ENCODE peak calls at places on chromosomes 2 and 18, in four cellular contexts. One of them, this sample, is unnamed.

GRCh38 chr18:45106331-45106774 is 425.7 kb downstream of the SETBP1 start:
- DNase-seq in OCI-LY7: peak; percentile 76
- DNase-seq in CD8-positive, alpha-beta memory T cell: no peak
- DNase-seq in transverse colon: peak; percentile 37
- DNase-seq in this sample: no peak

GRCh38 chr2:158025263-158025996 is 76.2 kb upstream of the UPP2 start:
- DNase-seq in transverse colon: no peak
- DNase-seq in OCI-LY7: no peak
- DNase-seq in CD8-positive, alpha-beta memory T cell: no peak
- DNase-seq in this sample: no peak

GRCh38 chr2:205914198-205914597 is 171.8 kb downstream of the INO80D start:
- DNase-seq in transverse colon: no peak
- DNase-seq in OCI-LY7: no peak
- DNase-seq in CD8-positive, alpha-beta memory T cell: no peak
- DNase-seq in this sample: no peak

GRCh38 chr2:99710720-99711612 is 221.1 kb upstream of the REV1 start:
- DNase-seq in CD8-positive, alpha-beta memory T cell: no peak
- DNase-seq in OCI-LY7: no peak
- DNase-seq in transverse colon: no peak
- DNase-seq in this sample: no peak

GRCh38 chr2:240431663-240432424 is 3.6 kb upstream of the GPC1 start:
- DNase-seq in transverse colon: peak; percentile 5
- DNase-seq in CD8-positive, alpha-beta memory T cell: peak; percentile 0
- DNase-seq in OCI-LY7: no peak
- DNase-seq in this sample: no peak

GRCh38 chr2:19120941-19121750 is 237.3 kb downstream of the OSR1 start:
- DNase-seq in CD8-positive, alpha-beta memory T cell: no peak
- DNase-seq in transverse colon: no peak
- DNase-seq in OCI-LY7: no peak
- DNase-seq in this sample: no peak

GRCh38 chr2:85444629-85445028 is 26.1 kb downstream of the SH2D6 start:
- DNase-seq in OCI-LY7: no peak
- DNase-seq in transverse colon: no peak
- DNase-seq in CD8-positive, alpha-beta memory T cell: no peak
- DNase-seq in this sample: no peak

GRCh38 chr2:241947876-241948275 is 78.3 kb downstream of the RTP5 start:
- DNase-seq in OCI-LY7: no peak
- DNase-seq in transverse colon: no peak
- DNase-seq in CD8-positive, alpha-beta memory T cell: no peak
- DNase-seq in this sample: no peak

GRCh38 chr18:79395761-79396404 is at the start of gene NFATC1:
- DNase-seq in OCI-LY7: peak; percentile 61
- DNase-seq in CD8-positive, alpha-beta memory T cell: peak; percentile 59
- DNase-seq in transverse colon: peak; percentile 67
- DNase-seq in this sample: peak; percentile 64

GRCh38 chr2:677056-677949 is at the start of gene TMEM18:
- DNase-seq in transverse colon: peak; percentile 94
- DNase-seq in CD8-positive, alpha-beta memory T cell: peak; percentile 79
- DNase-seq in OCI-LY7: peak; percentile 99
- DNase-seq in this sample: peak; percentile 94

GRCh38 chr2:241151934-241152660 is 1.8 kb downstream of the PPP1R7 start:
- DNase-seq in CD8-positive, alpha-beta memory T cell: no peak
- DNase-seq in OCI-LY7: no peak
- DNase-seq in transverse colon: no peak
- DNase-seq in this sample: no peak

GRCh38 chr2:64369706-64370105 is 84.3 kb upstream of the LGALSL start:
- DNase-seq in transverse colon: no peak
- DNase-seq in CD8-positive, alpha-beta memory T cell: no peak
- DNase-seq in OCI-LY7: no peak
- DNase-seq in this sample: no peak

GRCh38 chr2:8315766-8316165 is 366.1 kb upstream of the ID2 start:
- DNase-seq in CD8-positive, alpha-beta memory T cell: no peak
- DNase-seq in OCI-LY7: no peak
- DNase-seq in transverse colon: no peak
- DNase-seq in this sample: no peak

GRCh38 chr18:56542488-56542887 is 95.9 kb downstream of the TXNL1 start:
- DNase-seq in transverse colon: no peak
- DNase-seq in CD8-positive, alpha-beta memory T cell: no peak
- DNase-seq in OCI-LY7: no peak
- DNase-seq in this sample: no peak

GRCh38 chr2:217954469-217954868 is 48.3 kb downstream of the TNS1 start:
- DNase-seq in transverse colon: no peak
- DNase-seq in CD8-positive, alpha-beta memory T cell: no peak
- DNase-seq in OCI-LY7: no peak
- DNase-seq in this sample: no peak

GRCh38 chr18:3037423-3037915 is 24.5 kb upstream of the LPIN2 start:
- DNase-seq in CD8-positive, alpha-beta memory T cell: no peak
- DNase-seq in transverse colon: peak; percentile 41
- DNase-seq in OCI-LY7: peak; percentile 44
- DNase-seq in this sample: peak; percentile 50

GRCh38 chr2:46489430-46489829 is 10.1 kb downstream of the TMEM247 start:
- DNase-seq in CD8-positive, alpha-beta memory T cell: no peak
- DNase-seq in transverse colon: no peak
- DNase-seq in OCI-LY7: no peak
- DNase-seq in this sample: no peak

GRCh38 chr2:168494190-168494711 is 38.2 kb downstream of the CERS6 start:
- DNase-seq in transverse colon: peak; percentile 35
- DNase-seq in CD8-positive, alpha-beta memory T cell: no peak
- DNase-seq in OCI-LY7: no peak
- DNase-seq in this sample: no peak

GRCh38 chr2:209619782-209620181 is 151.8 kb upstream of the UNC80 start:
- DNase-seq in CD8-positive, alpha-beta memory T cell: no peak
- DNase-seq in transverse colon: no peak
- DNase-seq in OCI-LY7: peak; percentile 36
- DNase-seq in this sample: no peak

GRCh38 chr2:61380120-61380881 is 90.6 kb downstream of the USP34 start:
- DNase-seq in CD8-positive, alpha-beta memory T cell: no peak
- DNase-seq in OCI-LY7: no peak
- DNase-seq in transverse colon: no peak
- DNase-seq in this sample: no peak

GRCh38 chr2:142515493-142515892 is 362.0 kb upstream of the KYNU start:
- DNase-seq in CD8-positive, alpha-beta memory T cell: no peak
- DNase-seq in OCI-LY7: no peak
- DNase-seq in transverse colon: no peak
- DNase-seq in this sample: no peak

GRCh38 chr2:212073360-212073759 is 465.2 kb downstream of the ERBB4 start:
- DNase-seq in transverse colon: no peak
- DNase-seq in CD8-positive, alpha-beta memory T cell: no peak
- DNase-seq in OCI-LY7: no peak
- DNase-seq in this sample: no peak

GRCh38 chr2:178796079-178796677 is 11.0 kb downstream of the TTN start:
- DNase-seq in CD8-positive, alpha-beta memory T cell: no peak
- DNase-seq in OCI-LY7: peak; percentile 41
- DNase-seq in transverse colon: no peak
- DNase-seq in this sample: no peak

GRCh38 chr18:63002803-63003445 is 287.6 kb downstream of the PHLPP1 start:
- DNase-seq in OCI-LY7: no peak
- DNase-seq in transverse colon: no peak
- DNase-seq in CD8-positive, alpha-beta memory T cell: no peak
- DNase-seq in this sample: no peak

GRCh38 chr18:48943736-48944527 is 6.8 kb downstream of the SMAD7 start:
- DNase-seq in CD8-positive, alpha-beta memory T cell: no peak
- DNase-seq in transverse colon: peak; percentile 26
- DNase-seq in OCI-LY7: no peak
- DNase-seq in this sample: no peak

GRCh38 chr2:105910497-105911238 is 166.0 kb downstream of the NCK2 start:
- DNase-seq in transverse colon: no peak
- DNase-seq in OCI-LY7: no peak
- DNase-seq in CD8-positive, alpha-beta memory T cell: no peak
- DNase-seq in this sample: no peak

GRCh38 chr2:189261431-189261841 is 81.9 kb upstream of the COL5A2 start:
- DNase-seq in OCI-LY7: no peak
- DNase-seq in CD8-positive, alpha-beta memory T cell: no peak
- DNase-seq in transverse colon: no peak
- DNase-seq in this sample: no peak

GRCh38 chr2:173749315-173749714 is 215.9 kb downstream of the SP3 start:
- DNase-seq in CD8-positive, alpha-beta memory T cell: no peak
- DNase-seq in OCI-LY7: no peak
- DNase-seq in transverse colon: no peak
- DNase-seq in this sample: no peak

GRCh38 chr2:154700142-154700541 is 1.6 kb downstream of the KCNJ3 start:
- DNase-seq in transverse colon: no peak
- DNase-seq in CD8-positive, alpha-beta memory T cell: no peak
- DNase-seq in OCI-LY7: no peak
- DNase-seq in this sample: no peak

GRCh38 chr2:42980764-42981416 is 188.5 kb upstream of the HAAO start:
- DNase-seq in OCI-LY7: no peak
- DNase-seq in transverse colon: no peak
- DNase-seq in CD8-positive, alpha-beta memory T cell: no peak
- DNase-seq in this sample: no peak

GRCh38 chr2:101474752-101475384 is at the start of gene RFX8:
- DNase-seq in CD8-positive, alpha-beta memory T cell: peak; percentile 6
- DNase-seq in transverse colon: no peak
- DNase-seq in OCI-LY7: no peak
- DNase-seq in this sample: no peak

GRCh38 chr18:13587477-13587876 is 138.9 kb downstream of the FAM210A start:
- DNase-seq in transverse colon: no peak
- DNase-seq in CD8-positive, alpha-beta memory T cell: no peak
- DNase-seq in OCI-LY7: no peak
- DNase-seq in this sample: no peak

GRCh38 chr18:13584826-13585225 is 141.5 kb downstream of the FAM210A start:
- DNase-seq in transverse colon: no peak
- DNase-seq in OCI-LY7: no peak
- DNase-seq in CD8-positive, alpha-beta memory T cell: no peak
- DNase-seq in this sample: no peak

GRCh38 chr18:13587937-13588336 is 138.4 kb downstream of the FAM210A start:
- DNase-seq in OCI-LY7: no peak
- DNase-seq in transverse colon: no peak
- DNase-seq in CD8-positive, alpha-beta memory T cell: no peak
- DNase-seq in this sample: no peak

GRCh38 chr18:13585379-13586153 is 140.8 kb downstream of the FAM210A start:
- DNase-seq in CD8-positive, alpha-beta memory T cell: no peak
- DNase-seq in OCI-LY7: peak; percentile 43
- DNase-seq in transverse colon: no peak
- DNase-seq in this sample: no peak

DNA sequence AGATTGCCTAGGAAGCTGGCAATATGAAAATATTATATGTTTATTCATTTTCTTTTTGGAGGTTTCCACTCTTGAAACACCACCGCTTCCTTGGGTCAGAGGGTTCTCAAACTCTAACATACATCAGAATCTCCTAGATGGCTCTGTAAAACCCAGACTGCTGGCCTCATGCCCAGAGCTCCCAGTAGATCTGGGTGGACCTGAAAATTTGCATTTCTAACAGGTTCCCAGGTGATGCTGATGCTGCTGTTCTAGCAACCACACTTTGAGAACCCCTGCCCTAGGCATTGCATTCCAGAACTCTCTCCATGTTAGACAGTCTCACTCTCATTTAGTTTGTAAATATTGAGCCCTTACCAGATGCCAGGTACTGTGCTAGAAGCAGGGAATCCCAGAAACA is 139.4 kb downstream of the FAM210A start:
- DNase-seq in transverse colon: no peak
- DNase-seq in CD8-positive, alpha-beta memory T cell: no peak
- DNase-seq in OCI-LY7: no peak
- DNase-seq in this sample: no peak
- H3K4me3 ChIP-seq in transverse colon: no peak overlapping the region
- H3K4me3 ChIP-seq in CD8-positive, alpha-beta memory T cell: no peak overlapping the region
- H3K4me3 ChIP-seq in OCI-LY7: no peak overlapping the region
- H3K4me3 ChIP-seq in this sample: no peak overlapping the region

GRCh38 chr2:70047406-70048033 is 39.8 kb upstream of the PCBP1 start:
- DNase-seq in transverse colon: no peak
- DNase-seq in OCI-LY7: no peak
- DNase-seq in CD8-positive, alpha-beta memory T cell: no peak
- DNase-seq in this sample: no peak
- H3K4me1 ChIP-seq in transverse colon: no peaks in the 10 kb centered on the region
- H3K4me1 ChIP-seq in OCI-LY7: peaks cover 3% of the 10 kb centered on the region
- H3K4me1 ChIP-seq in CD8-positive, alpha-beta memory T cell: peaks cover 19% of the 10 kb centered on the region
- H3K4me1 ChIP-seq in this sample: peaks cover 7% of the 10 kb centered on the region

DNA sequence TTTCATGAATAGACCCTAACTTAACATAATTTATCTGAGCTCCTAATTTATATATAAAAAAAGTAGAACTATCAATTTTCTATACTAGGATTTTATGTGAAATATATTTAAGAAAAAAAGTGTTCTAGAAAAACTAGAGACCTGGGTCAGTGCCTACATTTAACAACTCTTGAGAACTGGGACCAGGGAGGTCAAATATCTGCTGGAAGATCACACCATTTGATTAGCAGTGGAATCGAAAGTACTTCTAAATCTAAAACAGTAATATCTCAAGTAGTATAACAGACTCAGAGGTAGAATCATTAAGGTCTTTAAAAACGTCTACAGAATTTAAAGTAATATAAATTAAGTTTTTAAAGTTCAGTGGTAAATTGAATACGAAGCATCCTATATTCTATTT is 34.6 kb downstream of the PPP3R1 start:
- DNase-seq in transverse colon: no peak
- DNase-seq in CD8-positive, alpha-beta memory T cell: no peak
- DNase-seq in OCI-LY7: no peak
- DNase-seq in this sample: no peak
- H3K4me3 ChIP-seq in transverse colon: no peak overlapping the region
- H3K4me3 ChIP-seq in CD8-positive, alpha-beta memory T cell: no peak overlapping the region
- H3K4me3 ChIP-seq in OCI-LY7: no peak overlapping the region
- H3K4me3 ChIP-seq in this sample: no peak overlapping the region

GRCh38 chr18:10490401-10491289 is 35.2 kb upstream of the NAPG start:
- DNase-seq in CD8-positive, alpha-beta memory T cell: peak; percentile 13
- DNase-seq in OCI-LY7: peak; percentile 95
- DNase-seq in transverse colon: peak; percentile 49
- DNase-seq in this sample: no peak
- H3K4me1 ChIP-seq in CD8-positive, alpha-beta memory T cell: no peaks in the 10 kb centered on the region
- H3K4me1 ChIP-seq in OCI-LY7: peaks cover 23% of the 10 kb centered on the region
- H3K4me1 ChIP-seq in transverse colon: no peaks in the 10 kb centered on the region
- H3K4me1 ChIP-seq in this sample: no peaks in the 10 kb centered on the region